ENCODE peak calls at places on chromosomes 3 and 15, in five cellular contexts. Q, V, J, E and T are unnamed samples.

GRCh38 chr15:65986416-65986815 is 117.1 kb downstream of the RAB11A start:
- DNase-seq in Q (no peak), V (no peak), J (no peak), E (no peak), T (no peak)

GRCh38 chr3:37745079-37745478 is 116.6 kb upstream of the CTDSPL start:
- DNase-seq in Q (no peak), V (no peak), J (no peak), E (no peak), T (no peak)

GRCh38 chr3:36677331-36678007 is 86.9 kb downstream of the DCLK3 start:
- DNase-seq in Q (no peak), V (peak; percentile 98), J (peak; percentile 13), E (peak; percentile 8), T (peak; percentile 95)

GRCh38 chr15:36527512-36528162 is 51.8 kb upstream of the CDIN1 start:
- DNase-seq in Q (no peak), V (no peak), J (peak; percentile 39), E (peak; percentile 48), T (peak; percentile 68)

GRCh38 chr3:181722156-181722555 is 10.4 kb downstream of the SOX2 start:
- DNase-seq in Q (no peak), V (no peak), J (no peak), E (peak; percentile 78), T (no peak)

GRCh38 chr15:42080585-42081462 is 13.5 kb downstream of the PLA2G4D start:
- DNase-seq in Q (no peak), V (peak; percentile 48), J (peak; percentile 68), E (peak; percentile 54), T (peak; percentile 61)

GRCh38 chr15:48680841-48681240 is 35.3 kb upstream of the FBN1 start:
- DNase-seq in Q (no peak), V (peak; percentile 96), J (no peak), E (no peak), T (peak; percentile 85)

GRCh38 chr3:76700323-76700722 is 339.6 kb upstream of the ROBO2 start:
- DNase-seq in Q (no peak), V (no peak), J (no peak), E (no peak), T (no peak)

GRCh38 chr3:105611304-105612192 is 244.8 kb downstream of the ALCAM start:
- DNase-seq in Q (peak; percentile 68), V (no peak), J (peak; percentile 17), E (no peak), T (peak; percentile 90)

GRCh38 chr15:100760357-100760903 is 119.2 kb upstream of the ALDH1A3 start:
- DNase-seq in Q (no peak), V (no peak), J (no peak), E (no peak), T (peak; percentile 7)

GRCh38 chr3:52310861-52311566 is 5.1 kb upstream of the DNAH1 start:
- DNase-seq in Q (no peak), V (no peak), J (no peak), E (no peak), T (no peak)

GRCh38 chr3:36843065-36844051 is 79.0 kb upstream of the DCLK3 start:
- DNase-seq in Q (peak; percentile 24), V (peak; percentile 67), J (peak; percentile 85), E (peak; percentile 65), T (peak; percentile 57)

GRCh38 chr3:153162513-153163348 is 705 bp downstream of the RAP2B start:
- DNase-seq in Q (peak; percentile 29), V (peak; percentile 53), J (peak; percentile 56), E (peak; percentile 71), T (peak; percentile 48)

GRCh38 chr15:68352401-68353062 is 75.0 kb downstream of the FEM1B start:
- DNase-seq in Q (no peak), V (peak; percentile 98), J (no peak), E (no peak), T (peak; percentile 87)

GRCh38 chr3:37916685-37917084 is 55.0 kb downstream of the CTDSPL start:
- DNase-seq in Q (no peak), V (no peak), J (no peak), E (no peak), T (no peak)

GRCh38 chr3:47464603-47465002 is 11.1 kb downstream of the SCAP start:
- DNase-seq in Q (no peak), V (no peak), J (no peak), E (no peak), T (peak; percentile 34)

GRCh38 chr3:4826237-4827100 is 152.8 kb upstream of the BHLHE40 start:
- DNase-seq in Q (peak; percentile 96), V (peak; percentile 39), J (no peak), E (no peak), T (no peak)

GRCh38 chr3:150958694-150959093 is 13.8 kb downstream of the CLRN1 start:
- DNase-seq in Q (no peak), V (no peak), J (no peak), E (no peak), T (no peak)

GRCh38 chr3:184154909-184155643 is at the start of gene DVL3:
- DNase-seq in Q (peak; percentile 66), V (peak; percentile 57), J (peak; percentile 70), E (peak; percentile 88), T (peak; percentile 56)

GRCh38 chr3:49513494-49514179 is 40.6 kb upstream of the BSN start:
- DNase-seq in Q (no peak), V (no peak), J (no peak), E (no peak), T (no peak)

GRCh38 chr3:194871143-194871863 is 185.6 kb downstream of the FAM43A start:
- DNase-seq in Q (peak; percentile 73), V (peak; percentile 86), J (peak; percentile 10), E (peak; percentile 49), T (peak; percentile 93)

GRCh38 chr3:67863869-67864268 is 209.5 kb upstream of the SUCLG2 start:
- DNase-seq in Q (peak; percentile 1), V (peak; percentile 20), J (peak; percentile 86), E (peak; percentile 59), T (peak; percentile 18)

GRCh38 chr15:32694222-32694983 is 23.4 kb upstream of the GREM1 start:
- DNase-seq in Q (peak; percentile 23), V (no peak), J (no peak), E (no peak), T (peak; percentile 35)

GRCh38 chr3:186414735-186415419 is 52.8 kb upstream of the DGKG start:
- DNase-seq in Q (peak; percentile 63), V (peak; percentile 94), J (no peak), E (no peak), T (peak; percentile 77)

GRCh38 chr3:43621406-43621973 is 321 bp downstream of the ANO10 start:
- DNase-seq in Q (no peak), V (no peak), J (no peak), E (no peak), T (no peak)

GRCh38 chr3:171266034-171266805 is 194.0 kb downstream of the TNIK start:
- DNase-seq in Q (peak; percentile 19), V (no peak), J (no peak), E (no peak), T (no peak)

GRCh38 chr15:92613841-92614240 is 41.7 kb downstream of the FAM174B start:
- DNase-seq in Q (no peak), V (no peak), J (no peak), E (no peak), T (no peak)

DNA sequence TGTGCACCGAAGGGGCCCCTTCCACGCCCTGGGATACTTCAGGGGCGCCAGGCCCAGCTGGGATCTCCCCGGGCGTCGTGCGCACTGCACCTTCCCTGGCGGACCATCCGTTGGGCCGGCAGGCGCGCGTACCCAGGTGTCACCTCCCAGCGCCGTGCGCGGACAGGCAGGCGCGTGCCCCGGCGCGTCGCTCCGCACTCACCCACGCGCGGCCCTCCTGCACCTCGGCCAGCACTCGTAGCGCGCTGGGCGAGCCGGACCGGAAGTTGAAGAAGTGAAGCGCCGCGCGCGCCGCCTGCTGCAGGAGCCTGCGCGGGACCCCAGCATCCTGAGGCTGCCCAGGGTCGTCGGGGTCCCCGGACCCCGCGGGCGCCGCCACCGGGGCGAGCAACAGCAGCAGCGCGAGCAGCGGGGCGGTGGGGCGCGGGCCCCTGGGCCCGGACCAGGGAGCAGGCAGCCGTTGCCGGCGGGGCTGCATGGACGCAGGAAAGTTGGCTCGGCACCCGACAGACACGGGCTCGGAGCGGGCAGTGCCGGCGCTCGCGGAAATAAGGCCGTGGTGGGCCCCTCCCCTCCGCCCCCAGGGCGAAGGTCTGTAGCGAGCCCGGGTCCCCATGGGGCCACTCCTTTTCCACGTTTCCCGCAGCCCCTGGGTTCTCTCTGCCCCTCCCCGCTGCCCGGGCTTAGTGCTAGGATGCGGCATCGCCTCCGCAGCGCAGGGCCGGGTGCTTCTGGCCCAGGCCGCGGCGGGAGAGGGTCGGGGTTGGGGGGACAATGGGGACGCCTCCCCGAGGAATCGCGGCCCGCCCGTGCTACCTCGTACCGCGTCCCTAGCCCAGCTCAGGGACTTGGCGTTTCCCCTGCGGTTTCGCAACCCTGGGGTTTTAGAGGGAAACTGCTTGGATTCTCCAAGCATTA is at the start of gene RARRES1:
- DNase-seq in Q (peak; percentile 60), V (peak; percentile 41), J (peak; percentile 79), E (peak; percentile 81), T (peak; percentile 62)
- H3K4me3 ChIP-seq in Q (peak within 1 kb of the TSS; percentile 69), V (peak within 1 kb of the TSS; percentile 55), J (peak within 1 kb of the TSS; percentile 81), E (peak within 1 kb of the TSS; percentile 59), T (peak within 1 kb of the TSS; percentile 41)

GRCh38 chr3:73727117-73727802 is 102.5 kb upstream of the PDZRN3 start:
- DNase-seq in Q (no peak), V (peak; percentile 71), J (peak; percentile 54), E (peak; percentile 77), T (peak; percentile 18)
- H3K4me3 ChIP-seq in Q (no peak overlapping the region), V (no peak overlapping the region), J (no peak overlapping the region), E (no peak overlapping the region), T (no peak overlapping the region)

GRCh38 chr3:140163159-140163763 is 228.3 kb downstream of the CLSTN2 start:
- DNase-seq in Q (no peak), V (no peak), J (no peak), E (no peak), T (no peak)
- H3K4me3 ChIP-seq in Q (no peak overlapping the region), V (no peak overlapping the region), J (no peak overlapping the region), E (no peak overlapping the region), T (no peak overlapping the region)

DNA sequence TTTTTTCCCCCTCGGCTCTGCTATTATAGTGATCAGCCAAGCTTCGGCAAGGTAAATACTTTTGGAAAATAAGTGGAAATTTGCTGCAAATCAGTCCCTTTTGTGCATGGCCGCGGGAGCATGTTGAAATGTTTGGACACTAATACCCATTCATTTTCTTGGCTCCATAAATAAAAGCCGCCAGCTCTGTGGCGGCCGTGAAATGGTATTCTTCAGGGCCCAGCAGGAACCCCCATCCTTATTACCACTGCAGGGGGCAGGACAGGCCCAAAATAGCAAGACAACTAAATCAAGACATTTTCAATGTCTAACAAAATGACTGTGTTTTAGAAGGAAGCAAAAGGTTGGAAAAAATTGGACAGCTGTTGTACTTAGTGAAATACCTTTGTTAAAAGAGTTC is 362.3 kb downstream of the NR2F2 start:
- DNase-seq in Q (no peak), V (no peak), J (no peak), E (peak; percentile 46), T (no peak)
- H3K4me3 ChIP-seq in Q (no peak overlapping the region), V (no peak overlapping the region), J (no peak overlapping the region), E (no peak overlapping the region), T (no peak overlapping the region)

DNA sequence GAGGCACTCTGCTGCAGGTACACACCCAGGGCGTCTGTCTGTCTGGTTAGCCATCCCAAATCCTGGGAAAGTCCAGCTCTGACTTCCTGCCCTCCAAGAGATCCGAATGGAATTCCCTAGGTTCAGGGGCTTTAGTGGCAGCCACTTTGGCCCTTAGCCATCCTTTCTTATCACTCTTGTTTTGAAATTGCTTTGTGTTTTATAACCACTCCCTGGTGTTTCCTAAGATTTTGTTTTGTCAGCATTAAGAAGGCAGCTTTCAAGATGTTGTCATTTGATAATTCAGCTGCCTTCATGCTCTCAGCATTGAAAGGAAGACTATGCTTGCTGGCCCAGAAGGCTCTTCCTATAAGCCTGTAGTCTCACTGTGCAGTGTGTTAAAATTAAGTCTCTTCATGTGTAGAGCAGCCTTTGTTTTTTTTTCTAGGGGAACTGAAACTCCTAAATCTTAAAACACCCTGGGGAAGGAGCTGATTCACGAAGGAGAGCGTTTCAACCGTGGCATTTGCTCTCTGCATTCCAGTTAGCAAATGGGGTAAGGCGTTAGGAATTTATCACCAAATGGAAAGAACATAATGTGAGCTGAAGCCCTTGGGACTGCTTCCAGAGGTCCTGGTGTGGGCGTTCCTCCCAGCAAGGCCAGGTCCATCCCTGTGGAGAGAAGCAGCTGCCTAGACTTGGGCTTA is 14.2 kb upstream of the CLEC3B start:
- DNase-seq in Q (no peak), V (peak; percentile 96), J (no peak), E (no peak), T (peak; percentile 38)
- H3K4me3 ChIP-seq in Q (no peak overlapping the region), V (no peak overlapping the region), J (no peak overlapping the region), E (no peak overlapping the region), T (no peak overlapping the region)